ENCODE peak calls at places on chromosome 19, in four cellular contexts. One of them, this sample, is unnamed.

GRCh38 chr19:9018163-9018875 is 8.1 kb upstream of the MUC16 start:
- DNase-seq in activated CD8-positive, alpha-beta memory T cell treated with anti-CD3 and anti-CD28 coated beads, Interleukin-2, amount 50 U/mL, for 48 hours: no peak
- DNase-seq in kidney: no peak
- DNase-seq in dermis blood vessel endothelial cell: no peak
- DNase-seq in this sample: peak; percentile 7

GRCh38 chr19:13267889-13268288 is 117.7 kb downstream of the IER2 start:
- DNase-seq in activated CD8-positive, alpha-beta memory T cell treated with anti-CD3 and anti-CD28 coated beads, Interleukin-2, amount 50 U/mL, for 48 hours: no peak
- DNase-seq in kidney: peak; percentile 5
- DNase-seq in dermis blood vessel endothelial cell: no peak
- DNase-seq in this sample: no peak

GRCh38 chr19:35093430-35093829 is 22.2 kb upstream of the FXYD3 start:
- DNase-seq in activated CD8-positive, alpha-beta memory T cell treated with anti-CD3 and anti-CD28 coated beads, Interleukin-2, amount 50 U/mL, for 48 hours: no peak
- DNase-seq in kidney: no peak
- DNase-seq in dermis blood vessel endothelial cell: no peak
- DNase-seq in this sample: no peak

GRCh38 chr19:29013988-29014387 is 199.0 kb downstream of the UQCRFS1 start:
- DNase-seq in activated CD8-positive, alpha-beta memory T cell treated with anti-CD3 and anti-CD28 coated beads, Interleukin-2, amount 50 U/mL, for 48 hours: no peak
- DNase-seq in kidney: no peak
- DNase-seq in dermis blood vessel endothelial cell: no peak
- DNase-seq in this sample: no peak

GRCh38 chr19:15417699-15418098 is 1.1 kb downstream of the AKAP8L start:
- DNase-seq in activated CD8-positive, alpha-beta memory T cell treated with anti-CD3 and anti-CD28 coated beads, Interleukin-2, amount 50 U/mL, for 48 hours: no peak
- DNase-seq in kidney: peak; percentile 47
- DNase-seq in dermis blood vessel endothelial cell: peak; percentile 20
- DNase-seq in this sample: no peak

GRCh38 chr19:16849168-16849567 is 20.0 kb downstream of the SIN3B start:
- DNase-seq in activated CD8-positive, alpha-beta memory T cell treated with anti-CD3 and anti-CD28 coated beads, Interleukin-2, amount 50 U/mL, for 48 hours: no peak
- DNase-seq in kidney: no peak
- DNase-seq in dermis blood vessel endothelial cell: no peak
- DNase-seq in this sample: no peak

GRCh38 chr19:34963531-34964406 is at the start of gene ZNF792:
- DNase-seq in activated CD8-positive, alpha-beta memory T cell treated with anti-CD3 and anti-CD28 coated beads, Interleukin-2, amount 50 U/mL, for 48 hours: peak; percentile 81
- DNase-seq in kidney: peak; percentile 90
- DNase-seq in dermis blood vessel endothelial cell: peak; percentile 83
- DNase-seq in this sample: peak; percentile 69

GRCh38 chr19:54484451-54484850 is 11.4 kb upstream of the CDC42EP5 start:
- DNase-seq in activated CD8-positive, alpha-beta memory T cell treated with anti-CD3 and anti-CD28 coated beads, Interleukin-2, amount 50 U/mL, for 48 hours: no peak
- DNase-seq in kidney: peak; percentile 15
- DNase-seq in dermis blood vessel endothelial cell: no peak
- DNase-seq in this sample: no peak

GRCh38 chr19:16334421-16334820 is 9.8 kb downstream of the KLF2 start:
- DNase-seq in activated CD8-positive, alpha-beta memory T cell treated with anti-CD3 and anti-CD28 coated beads, Interleukin-2, amount 50 U/mL, for 48 hours: no peak
- DNase-seq in kidney: no peak
- DNase-seq in dermis blood vessel endothelial cell: peak; percentile 82
- DNase-seq in this sample: no peak

GRCh38 chr19:10279737-10280442 is 6.9 kb upstream of the ICAM4 start:
- DNase-seq in activated CD8-positive, alpha-beta memory T cell treated with anti-CD3 and anti-CD28 coated beads, Interleukin-2, amount 50 U/mL, for 48 hours: no peak
- DNase-seq in kidney: no peak
- DNase-seq in dermis blood vessel endothelial cell: no peak
- DNase-seq in this sample: no peak